ENCODE peak calls at places on chromosomes 16 and 17, in four cellular contexts. B is CD8-positive, alpha-beta T cell; S is retina; E is heart left ventricle. C is an unnamed sample.

GRCh38 chr17:40582328-40582901 is 17.1 kb upstream of the CCR7 start:
- DNase-seq in B (peak), S (no peak), E (peak), C (no peak)

GRCh38 chr17:50290074-50290702 is 15.9 kb downstream of the TMEM92 start:
- DNase-seq in B (no peak), S (no peak), E (peak), C (no peak)

GRCh38 chr16:29816694-29817441 is 916 bp downstream of the PAGR1 start:
- DNase-seq in B (peak), S (no peak), E (peak), C (peak)

GRCh38 chr17:50659220-50659619 is 24.5 kb downstream of the ABCC3 start:
- DNase-seq in B (no peak), S (peak), E (no peak), C (no peak)

GRCh38 chr17:2064980-2065785 is 10.3 kb downstream of the HIC1 start:
- DNase-seq in B (no peak), S (no peak), E (peak), C (peak)

GRCh38 chr17:29091591-29092291 is 48.8 kb downstream of the PIPOX start:
- DNase-seq in B (no peak), S (no peak), E (no peak), C (no peak)

GRCh38 chr16:84853534-84853933 is 33.7 kb downstream of the CRISPLD2 start:
- DNase-seq in B (no peak), S (no peak), E (no peak), C (no peak)

GRCh38 chr17:42928714-42929496 is 28.3 kb downstream of the G6PC1 start:
- DNase-seq in B (no peak), S (no peak), E (peak), C (peak)

GRCh38 chr16:2785101-2785991 is 2.0 kb downstream of the PRSS33 start:
- DNase-seq in B (peak), S (peak), E (peak), C (no peak)

GRCh38 chr16:58499615-58500328 is at the start of gene NDRG4:
- DNase-seq in B (no peak), S (peak), E (no peak), C (peak)

GRCh38 chr16:53741546-53741945 is 37.6 kb downstream of the FTO start:
- DNase-seq in B (no peak), S (no peak), E (no peak), C (no peak)

GRCh38 chr16:19215705-19216104 is 47.7 kb downstream of the SYT17 start:
- DNase-seq in B (no peak), S (no peak), E (no peak), C (no peak)

GRCh38 chr17:49910094-49910857 is 58.7 kb upstream of the DLX4 start:
- DNase-seq in B (no peak), S (peak), E (no peak), C (peak)

GRCh38 chr17:27497696-27498095 is 41.4 kb downstream of the KSR1 start:
- DNase-seq in B (no peak), S (no peak), E (no peak), C (no peak)

GRCh38 chr16:83903739-83904138 is 4.8 kb downstream of the MLYCD start:
- DNase-seq in B (no peak), S (peak), E (peak), C (no peak)

GRCh38 chr16:15979801-15980200 is 30.4 kb downstream of the ABCC1 start:
- DNase-seq in B (no peak), S (no peak), E (no peak), C (no peak)

GRCh38 chr16:83942815-83943515 is 10.1 kb upstream of the OSGIN1 start:
- DNase-seq in B (no peak), S (no peak), E (no peak), C (no peak)

GRCh38 chr17:80688994-80689635 is 144.5 kb downstream of the RPTOR start:
- DNase-seq in B (no peak), S (peak), E (no peak), C (no peak)

C was measured in neural progenitor cell.